ENCODE peak calls at places on chromosomes 3 and 15, in five cellular contexts. D is Peyer's patch, B is HepG2, T is hepatocyte, I is stomach. W is an unnamed sample.

GRCh38 chr3:120652896-120653545 is 29.0 kb downstream of the HGD start:
- DNase-seq in I (peak; percentile 60), B (no peak), D (no peak), T (no peak), W (no peak)

GRCh38 chr15:45166792-45167630 is 20.8 kb downstream of the SHF start:
- DNase-seq in B (peak; percentile 62), I (peak; percentile 83), D (peak; percentile 95), T (peak; percentile 91), W (peak; percentile 94)

GRCh38 chr3:9552252-9552999 is 1.2 kb downstream of the LHFPL4 start:
- DNase-seq in I (peak; percentile 51), T (peak; percentile 81), B (no peak), D (peak; percentile 47), W (no peak)

GRCh38 chr15:79673416-79674123 is 223.2 kb downstream of the MTHFS start:
- DNase-seq in T (no peak), I (no peak), B (no peak), D (no peak), W (no peak)

GRCh38 chr3:153852355-153852754 is 268.8 kb upstream of the ARHGEF26 start:
- DNase-seq in B (no peak), D (no peak), I (no peak), T (no peak), W (no peak)

GRCh38 chr3:64291956-64292355 is 66.7 kb upstream of the PRICKLE2 start:
- DNase-seq in D (no peak), I (no peak), T (peak; percentile 20), B (no peak), W (no peak)

GRCh38 chr15:77419050-77419835 is 661 bp downstream of the PEAK1 start:
- DNase-seq in B (no peak), D (peak; percentile 65), I (peak; percentile 27), T (peak; percentile 66), W (no peak)

GRCh38 chr3:13282528-13282985 is 137.6 kb downstream of the NUP210 start:
- DNase-seq in T (peak; percentile 38), D (no peak), B (no peak), I (no peak), W (no peak)

GRCh38 chr3:120683213-120683612 is 1.2 kb upstream of the HGD start:
- DNase-seq in T (no peak), D (no peak), B (peak; percentile 19), I (no peak), W (no peak)

GRCh38 chr3:167091186-167091585 is 288.9 kb downstream of the ZBBX start:
- DNase-seq in I (no peak), B (no peak), T (no peak), D (no peak), W (no peak)

GRCh38 chr3:38165722-38166387 is 518 bp downstream of the OXSR1 start:
- DNase-seq in D (peak; percentile 78), I (no peak), T (peak; percentile 75), B (peak; percentile 31), W (peak; percentile 52)

GRCh38 chr3:55647675-55648074 is 160.6 kb upstream of the WNT5A start:
- DNase-seq in D (no peak), B (no peak), T (no peak), I (no peak), W (no peak)

GRCh38 chr15:88702983-88703382 is 64.2 kb downstream of the ISG20 start:
- DNase-seq in D (peak; percentile 26), I (no peak), B (no peak), T (no peak), W (no peak)

GRCh38 chr3:126926684-126927404 is 56.1 kb upstream of the PLXNA1 start:
- DNase-seq in T (peak; percentile 30), D (peak; percentile 60), I (no peak), B (no peak), W (no peak)

GRCh38 chr3:15794303-15794771 is 3.4 kb downstream of the ANKRD28 start:
- DNase-seq in T (no peak), B (no peak), D (no peak), I (no peak), W (no peak)
- H3K4me3 ChIP-seq in T (peak overlapping the region; percentile 19), B (no peak overlapping the region), D (no peak overlapping the region), I (no peak overlapping the region), W (peak overlapping the region; percentile 37)

DNA sequence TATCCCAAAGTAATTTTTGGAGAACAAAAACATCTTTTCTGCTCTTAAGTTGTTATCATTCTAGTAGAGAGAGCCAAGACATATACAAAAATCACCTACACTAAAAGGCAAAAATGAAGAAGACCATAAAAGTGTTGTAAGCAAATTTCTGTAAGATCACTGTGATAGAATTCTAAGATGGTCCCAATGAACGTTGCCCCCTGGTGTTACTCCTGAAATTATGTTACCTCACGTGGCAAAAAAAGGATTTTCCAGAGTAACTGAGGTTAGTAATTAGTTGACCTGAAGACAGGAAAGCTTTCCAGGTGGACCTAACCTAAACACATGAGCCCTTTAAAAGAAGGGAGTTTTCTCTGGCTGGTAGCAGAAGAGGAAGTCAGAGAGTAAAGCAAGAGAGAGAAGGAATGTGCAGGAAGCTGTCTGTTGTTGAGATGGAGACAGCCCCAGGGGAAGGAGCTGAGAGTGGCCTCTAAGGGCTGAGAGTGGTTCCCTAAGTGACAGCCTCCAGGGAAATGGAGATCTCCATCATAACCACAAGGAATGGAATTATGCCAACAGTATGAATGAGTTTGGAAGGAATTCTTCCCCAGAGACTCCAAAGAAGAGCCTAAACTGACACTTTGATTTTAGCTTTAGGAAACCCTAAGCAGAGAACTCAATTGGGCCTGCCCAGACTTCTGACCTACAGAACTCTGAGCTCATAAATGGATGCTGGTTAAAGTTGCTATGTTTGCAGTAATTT is 205.9 kb downstream of the CD47 start:
- DNase-seq in T (no peak), I (no peak), B (no peak), D (no peak), W (no peak)
- TF ChIP-seq CTCF in T (no peak), I (no peak), B (no peak), D (no peak), W (no peak)

GRCh38 chr3:135213213-135213612 is 418.2 kb downstream of the EPHB1 start:
- DNase-seq in T (no peak), I (no peak), B (no peak), D (no peak), W (no peak)
- H3K27ac ChIP-seq in T (no peak overlapping the region), I (no peak overlapping the region), B (no peak overlapping the region), D (no peak overlapping the region), W (no peak overlapping the region)

DNA sequence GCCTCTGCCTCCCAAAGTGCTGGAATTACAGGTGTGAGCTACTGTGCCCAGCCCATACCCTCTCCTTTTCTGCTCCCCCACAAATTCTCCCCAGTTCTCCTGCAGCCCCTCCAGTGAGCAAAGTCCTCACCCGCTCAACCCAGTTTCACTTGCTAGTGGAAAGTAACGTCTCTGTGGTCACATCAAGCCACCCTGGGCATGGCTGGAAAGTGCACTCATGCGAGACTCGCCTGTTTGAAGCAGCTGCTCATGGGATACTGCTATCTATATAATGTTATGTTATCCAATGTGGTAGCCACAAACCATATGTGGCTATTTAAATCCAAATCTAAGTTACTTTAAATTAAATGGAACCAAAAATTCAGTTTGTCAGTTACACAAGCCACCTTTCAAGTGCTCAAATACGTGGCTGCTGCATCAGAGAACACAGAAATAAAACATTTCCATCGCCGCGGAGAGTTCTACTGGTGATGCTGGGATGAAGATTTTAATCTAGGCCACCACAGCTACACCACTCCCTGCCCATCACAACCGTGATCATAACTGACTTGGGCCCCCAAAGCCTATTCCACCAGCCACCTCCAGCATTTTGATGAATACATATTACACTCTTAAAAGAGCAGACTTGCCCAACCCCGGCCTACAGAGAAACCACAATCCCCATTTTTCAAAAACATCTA is 119.4 kb downstream of the LIPC start:
- DNase-seq in D (peak; percentile 38), T (no peak), B (no peak), I (peak; percentile 14), W (no peak)
- H3K4me3 ChIP-seq in D (no peak overlapping the region), T (no peak overlapping the region), B (peak overlapping the region; percentile 19), I (no peak overlapping the region), W (no peak overlapping the region)

GRCh38 chr15:66050264-66050663 is 181.0 kb downstream of the RAB11A start:
- DNase-seq in T (no peak), D (no peak), B (no peak), I (no peak), W (no peak)

GRCh38 chr15:66057089-66057488 is 187.8 kb downstream of the RAB11A start:
- DNase-seq in T (no peak), I (no peak), D (no peak), B (no peak), W (no peak)

GRCh38 chr15:66053991-66054390 is 184.7 kb downstream of the RAB11A start:
- DNase-seq in T (no peak), B (no peak), I (no peak), D (no peak), W (no peak)
- TF ChIP-seq CTCF in T (no peak), B (no peak), I (no peak), D (no peak), W (no peak)

DNA sequence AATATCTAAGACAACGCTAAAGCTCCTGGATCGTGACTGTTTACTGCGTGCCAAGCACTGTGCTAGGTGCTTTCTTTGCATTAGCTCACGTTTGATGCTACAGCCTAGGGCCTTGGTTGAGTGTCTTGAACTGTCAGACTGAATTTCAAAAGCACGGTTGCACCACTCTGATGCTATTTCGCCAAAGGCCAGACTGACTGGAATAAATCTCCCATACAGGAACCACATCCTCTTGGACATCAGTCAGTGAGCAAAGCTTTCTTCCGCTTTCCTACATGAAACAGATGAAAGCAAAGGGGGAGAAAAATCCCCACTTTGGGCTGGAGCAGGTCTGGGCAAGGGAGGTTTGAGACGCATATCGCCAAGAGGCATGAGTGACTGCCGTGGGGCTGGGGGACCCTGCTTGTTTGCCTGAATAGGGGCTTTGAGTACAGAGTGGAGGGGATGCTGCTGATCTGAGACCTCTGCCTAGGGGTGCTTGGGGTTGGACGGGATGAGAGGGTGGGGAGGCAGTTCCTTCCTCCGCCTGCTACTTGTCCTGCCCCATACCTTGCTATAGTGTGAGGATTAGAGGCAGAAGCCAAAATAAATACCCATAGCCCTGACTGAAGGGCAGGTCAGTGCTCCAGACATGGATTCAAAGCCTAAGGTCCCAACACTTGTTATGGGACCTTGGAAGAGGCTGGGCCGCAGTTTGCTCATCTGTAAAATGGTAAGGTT is 5.3 kb downstream of the FGD5 start:
- DNase-seq in T (no peak), B (no peak), I (no peak), D (no peak), W (peak; percentile 30)
- H3K27ac ChIP-seq in T (no peak overlapping the region), B (no peak overlapping the region), I (no peak overlapping the region), D (peak overlapping the region; percentile 39), W (no peak overlapping the region)

DNA sequence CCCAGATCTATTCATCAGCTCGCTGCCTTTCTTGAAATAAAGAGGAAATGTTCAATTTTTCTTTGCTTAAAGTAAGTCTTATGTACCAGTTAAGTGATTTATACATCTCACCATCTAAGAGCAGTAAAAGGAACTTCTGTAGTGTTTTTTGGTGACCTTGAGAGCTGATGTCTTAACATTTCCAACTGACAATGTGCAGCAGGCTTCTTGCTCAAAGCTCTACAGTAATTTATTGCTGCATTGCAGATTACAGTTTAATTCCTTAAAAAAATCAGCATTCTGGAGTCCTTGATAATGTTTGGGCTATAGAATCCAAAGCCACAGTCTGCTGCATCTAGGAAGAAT is 61.6 kb downstream of the DIPK2A start:
- DNase-seq in T (no peak), D (no peak), I (no peak), B (no peak), W (no peak)
- H3K4me3 ChIP-seq in T (no peak overlapping the region), D (no peak overlapping the region), I (no peak overlapping the region), B (no peak overlapping the region), W (no peak overlapping the region)

GRCh38 chr3:188052229-188052965 is 101.6 kb upstream of the LPP start:
- DNase-seq in T (peak; percentile 72), B (peak; percentile 90), I (peak; percentile 43), D (peak; percentile 67), W (no peak)
- TF ChIP-seq CTCF in T (peak; percentile 45), B (peak; percentile 86), I (no peak), D (peak; percentile 20), W (no peak)